ENCODE peak calls at places on chromosomes 12 and 14, in ten cellular contexts. E, Y, C, W, Q, T, R, H, B and L are unnamed samples.

GRCh38 chr12:10982244-10982643 is 4.5 kb downstream of the TAS2R50 start:
- DNase-seq in E (no peak), Y (no peak), C (no peak), W (no peak), Q (peak), T (no peak), R (no peak), H (no peak), B (no peak), L (no peak)

GRCh38 chr12:19546611-19547162 is 107.4 kb downstream of the AEBP2 start:
- DNase-seq in E (no peak), Y (peak), C (no peak), W (no peak), Q (no peak), T (no peak), R (no peak), H (no peak), B (peak), L (no peak)

GRCh38 chr12:3139760-3140159 is 62.6 kb downstream of the TSPAN9 start:
- DNase-seq in E (no peak), Y (no peak), C (no peak), W (no peak), Q (no peak), T (no peak), R (no peak), H (no peak), B (no peak), L (no peak)

GRCh38 chr12:54719691-54720090 is 71.5 kb upstream of the DCD start:
- DNase-seq in E (no peak), Y (no peak), C (no peak), W (no peak), Q (no peak), T (no peak), R (no peak), H (no peak), B (no peak), L (no peak)

GRCh38 chr12:18383203-18383602 is 121.9 kb downstream of the PIK3C2G start:
- DNase-seq in E (peak), Y (no peak), C (peak), W (no peak), Q (no peak), T (no peak), R (peak), H (no peak), B (peak), L (peak)

GRCh38 chr12:108596854-108597558 is 878 bp downstream of the TMEM119 start:
- DNase-seq in E (no peak), Y (no peak), C (no peak), W (no peak), Q (no peak), T (no peak), R (no peak), H (no peak), B (no peak), L (no peak)

GRCh38 chr12:104177663-104178501 is 37.7 kb upstream of the TXNRD1 start:
- DNase-seq in E (peak), Y (no peak), C (no peak), W (no peak), Q (no peak), T (no peak), R (peak), H (no peak), B (peak), L (no peak)

GRCh38 chr14:52023518-52023917 is 34.2 kb downstream of the RTRAF start:
- DNase-seq in E (peak), Y (no peak), C (no peak), W (no peak), Q (no peak), T (no peak), R (no peak), H (no peak), B (peak), L (no peak)

GRCh38 chr12:59615392-59616165 is 19.8 kb downstream of the SLC16A7 start:
- DNase-seq in E (no peak), Y (no peak), C (peak), W (no peak), Q (no peak), T (peak), R (no peak), H (no peak), B (no peak), L (no peak)

GRCh38 chr14:74562515-74563232 is 49.4 kb downstream of the LTBP2 start:
- DNase-seq in E (no peak), Y (no peak), C (no peak), W (no peak), Q (no peak), T (no peak), R (no peak), H (no peak), B (no peak), L (no peak)

GRCh38 chr12:38160318-38161122 is 156.1 kb upstream of the ALG10B start:
- DNase-seq in E (no peak), Y (no peak), C (no peak), W (no peak), Q (no peak), T (no peak), R (no peak), H (no peak), B (no peak), L (no peak)

GRCh38 chr14:105490572-105491365 is at the start of gene TEDC1:
- DNase-seq in E (peak), Y (peak), C (peak), W (peak), Q (peak), T (peak), R (peak), H (peak), B (peak), L (peak)

GRCh38 chr14:96146131-96146771 is 58.4 kb upstream of the BDKRB2 start:
- DNase-seq in E (peak), Y (peak), C (no peak), W (no peak), Q (no peak), T (no peak), R (no peak), H (no peak), B (peak), L (no peak)

GRCh38 chr12:46269429-46270241 is 792 bp upstream of the SLC38A1 start:
- DNase-seq in E (no peak), Y (peak), C (peak), W (peak), Q (peak), T (no peak), R (peak), H (peak), B (no peak), L (peak)

GRCh38 chr12:15662303-15662980 is 126.7 kb downstream of the EPS8 start:
- DNase-seq in E (peak), Y (no peak), C (no peak), W (no peak), Q (no peak), T (no peak), R (peak), H (no peak), B (peak), L (no peak)

GRCh38 chr14:71952381-71953363 is 20.4 kb downstream of the RGS6 start:
- DNase-seq in E (no peak), Y (no peak), C (no peak), W (no peak), Q (no peak), T (no peak), R (no peak), H (no peak), B (no peak), L (no peak)

GRCh38 chr12:130933269-130933995 is 20.3 kb upstream of the ADGRD1 start:
- DNase-seq in E (no peak), Y (no peak), C (no peak), W (no peak), Q (no peak), T (no peak), R (no peak), H (no peak), B (no peak), L (no peak)

GRCh38 chr14:98070521-98070920 is 1201.5 kb downstream of the BCL11B start:
- DNase-seq in E (no peak), Y (no peak), C (no peak), W (no peak), Q (no peak), T (no peak), R (no peak), H (no peak), B (no peak), L (no peak)

GRCh38 chr12:108237272-108237671 is 101.8 kb downstream of the CMKLR1 start:
- DNase-seq in E (no peak), Y (no peak), C (no peak), W (no peak), Q (no peak), T (no peak), R (no peak), H (no peak), B (no peak), L (peak)

GRCh38 chr12:115212356-115212755 is 528.4 kb upstream of the TBX3 start:
- DNase-seq in E (no peak), Y (no peak), C (no peak), W (no peak), Q (no peak), T (no peak), R (no peak), H (no peak), B (no peak), L (no peak)

GRCh38 chr12:674272-674781 is 11.1 kb upstream of the NINJ2 start:
- DNase-seq in E (no peak), Y (no peak), C (no peak), W (no peak), Q (peak), T (no peak), R (no peak), H (no peak), B (no peak), L (no peak)